ENCODE peak calls at places on chromosomes 3 and 15, in five cellular contexts. Z, E, L, J and B are unnamed samples.

GRCh38 chr3:78992830-78993229 is 775.0 kb downstream of the ROBO1 start:
- DNase-seq in J (no peak), Z (no peak), L (no peak), E (no peak), B (no peak)

GRCh38 chr3:124272611-124273151 is 280.8 kb upstream of the ROPN1 start:
- DNase-seq in E (no peak), J (peak), Z (peak), L (peak), B (no peak)

GRCh38 chr3:172210355-172210754 is 171.0 kb downstream of the FNDC3B start:
- DNase-seq in J (peak), L (no peak), E (no peak), Z (no peak), B (no peak)

GRCh38 chr3:72298201-72299155 is 513.5 kb upstream of the PROK2 start:
- DNase-seq in L (no peak), Z (no peak), J (no peak), E (no peak), B (no peak)

GRCh38 chr3:18609184-18609583 is 184.0 kb upstream of the SATB1 start:
- DNase-seq in L (no peak), Z (no peak), E (no peak), J (no peak), B (no peak)

GRCh38 chr15:49383266-49383665 is 39.8 kb upstream of the FGF7 start:
- DNase-seq in E (no peak), J (peak), L (no peak), Z (no peak), B (peak)

GRCh38 chr15:25930931-25931330 is 67.8 kb upstream of the ATP10A start:
- DNase-seq in J (no peak), Z (no peak), E (no peak), L (no peak), B (no peak)

GRCh38 chr15:60255390-60255789 is 142.4 kb downstream of the ANXA2 start:
- DNase-seq in E (no peak), Z (no peak), L (peak), J (no peak), B (no peak)

GRCh38 chr15:26864664-26865191 is 2.1 kb upstream of the GABRA5 start:
- DNase-seq in Z (no peak), L (peak), J (peak), E (no peak), B (no peak)

GRCh38 chr3:55357796-55358195 is 129.3 kb downstream of the WNT5A start:
- DNase-seq in L (no peak), J (no peak), Z (no peak), E (no peak), B (no peak)

GRCh38 chr15:77537006-77537405 is 95.7 kb downstream of the LINGO1 start:
- DNase-seq in J (no peak), L (no peak), Z (no peak), E (no peak), B (no peak)

GRCh38 chr15:67731112-67731761 is 94.1 kb upstream of the SKOR1 start:
- DNase-seq in Z (no peak), L (no peak), J (no peak), E (no peak), B (no peak)

GRCh38 chr15:37106490-37107001 is 6.2 kb upstream of the MEIS2 start:
- DNase-seq in E (peak), L (peak), Z (peak), J (peak), B (no peak)

GRCh38 chr3:123329636-123330340 is 119.1 kb downstream of the ADCY5 start:
- DNase-seq in J (no peak), L (no peak), Z (no peak), E (no peak), B (no peak)

GRCh38 chr3:12393894-12394293 is 90.4 kb upstream of the TSEN2 start:
- DNase-seq in E (no peak), L (no peak), J (peak), Z (no peak), B (peak)

GRCh38 chr15:69597061-69597592 is 144.5 kb downstream of the RPLP1 start:
- DNase-seq in Z (no peak), E (no peak), L (no peak), J (no peak), B (no peak)

GRCh38 chr3:17967953-17968352 is 225.5 kb upstream of the TBC1D5 start:
- DNase-seq in L (no peak), J (no peak), Z (no peak), E (no peak), B (no peak)

GRCh38 chr3:174168026-174168425 is 691.1 kb upstream of the NAALADL2 start:
- DNase-seq in E (no peak), Z (no peak), L (no peak), J (no peak), B (no peak)
- TF ChIP-seq CTCF in E (no peak), Z (no peak), L (no peak), J (no peak), B (no peak)

DNA sequence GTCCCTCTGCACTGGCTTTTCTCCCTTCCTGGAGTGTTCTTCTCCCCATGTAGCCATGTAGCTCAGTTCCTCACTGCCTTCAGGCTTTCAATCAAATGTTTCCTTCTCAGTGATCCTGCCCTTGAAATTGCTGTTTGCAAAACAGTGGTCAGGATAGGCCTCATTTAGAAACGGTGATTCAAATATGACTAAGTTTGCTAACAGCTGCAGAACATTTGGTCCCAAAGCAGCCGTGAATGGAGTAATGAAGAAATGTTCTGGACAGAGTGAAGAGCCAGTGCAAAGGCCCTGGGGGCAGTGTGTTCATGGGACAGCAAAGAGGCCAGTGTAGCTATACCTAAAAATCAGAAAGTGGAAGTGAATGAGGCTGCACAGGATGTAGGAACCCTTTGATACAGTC is 223.4 kb downstream of the FEZF2 start:
- DNase-seq in E (peak), L (no peak), J (peak), Z (no peak), B (peak)
- H3K27ac ChIP-seq in E (peak), L (no peak), J (no peak), Z (no peak), B (no peak)

DNA sequence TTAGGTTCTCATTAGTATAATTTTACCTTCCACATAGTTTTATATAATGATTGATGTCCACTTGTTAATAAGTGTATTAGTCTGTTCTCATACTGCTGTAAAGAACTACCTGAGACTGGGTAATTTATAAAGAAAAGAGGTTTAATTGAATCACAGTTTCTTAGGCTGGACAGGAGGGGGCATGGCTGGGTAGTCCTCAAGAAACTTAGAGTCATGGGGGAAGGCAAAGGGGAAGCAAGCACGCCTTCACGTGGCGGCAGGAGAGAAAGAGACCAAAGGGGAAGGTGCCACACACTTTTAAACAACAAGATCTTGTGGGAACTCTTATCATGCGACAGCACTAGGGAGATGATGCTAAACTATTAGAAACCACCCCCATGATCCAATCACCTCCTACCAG is 19.2 kb downstream of the DZIP3 start:
- DNase-seq in J (no peak), E (no peak), L (no peak), Z (no peak), B (no peak)
- TF ChIP-seq CTCF in J (no peak), E (no peak), L (no peak), Z (no peak), B (no peak)

GRCh38 chr3:108131795-108132134 is 40.9 kb upstream of the CD47 start:
- DNase-seq in J (no peak), Z (no peak), E (no peak), L (no peak), B (no peak)
- H3K27ac ChIP-seq in J (peak), Z (no peak), E (peak), L (peak), B (peak)

DNA sequence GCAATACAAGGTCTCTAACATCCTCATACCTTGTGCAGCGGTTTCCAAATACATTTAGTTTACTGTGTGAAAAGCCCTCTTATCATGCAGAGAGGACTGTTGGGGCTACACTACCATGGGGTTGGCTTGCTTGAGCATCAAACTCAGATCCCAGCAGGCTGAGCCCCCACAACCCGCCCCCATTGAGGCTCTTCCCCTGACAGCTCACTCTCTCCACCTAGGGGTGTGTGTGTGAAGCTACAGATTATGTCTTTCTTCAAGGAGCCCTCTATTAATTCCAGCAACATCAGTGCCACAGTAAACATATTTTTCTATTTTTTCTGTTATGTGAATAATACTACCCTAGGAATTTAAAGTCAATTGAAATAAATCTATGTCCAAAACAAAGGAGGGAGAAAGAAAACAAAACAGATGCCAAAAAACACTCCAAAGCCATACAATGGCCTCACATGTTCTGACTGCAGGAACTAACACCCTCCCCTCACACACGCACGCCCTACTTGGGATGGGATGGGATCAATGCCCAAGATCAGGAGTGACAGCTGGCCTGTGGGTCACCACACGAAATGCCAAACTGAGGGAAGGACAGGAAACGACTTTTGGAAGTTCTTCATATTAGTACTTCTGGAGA is 14.7 kb downstream of the TM4SF4 start:
- DNase-seq in E (no peak), Z (no peak), L (peak), J (no peak), B (no peak)
- TF ChIP-seq CTCF in E (peak), Z (no peak), L (peak), J (peak), B (peak)

DNA sequence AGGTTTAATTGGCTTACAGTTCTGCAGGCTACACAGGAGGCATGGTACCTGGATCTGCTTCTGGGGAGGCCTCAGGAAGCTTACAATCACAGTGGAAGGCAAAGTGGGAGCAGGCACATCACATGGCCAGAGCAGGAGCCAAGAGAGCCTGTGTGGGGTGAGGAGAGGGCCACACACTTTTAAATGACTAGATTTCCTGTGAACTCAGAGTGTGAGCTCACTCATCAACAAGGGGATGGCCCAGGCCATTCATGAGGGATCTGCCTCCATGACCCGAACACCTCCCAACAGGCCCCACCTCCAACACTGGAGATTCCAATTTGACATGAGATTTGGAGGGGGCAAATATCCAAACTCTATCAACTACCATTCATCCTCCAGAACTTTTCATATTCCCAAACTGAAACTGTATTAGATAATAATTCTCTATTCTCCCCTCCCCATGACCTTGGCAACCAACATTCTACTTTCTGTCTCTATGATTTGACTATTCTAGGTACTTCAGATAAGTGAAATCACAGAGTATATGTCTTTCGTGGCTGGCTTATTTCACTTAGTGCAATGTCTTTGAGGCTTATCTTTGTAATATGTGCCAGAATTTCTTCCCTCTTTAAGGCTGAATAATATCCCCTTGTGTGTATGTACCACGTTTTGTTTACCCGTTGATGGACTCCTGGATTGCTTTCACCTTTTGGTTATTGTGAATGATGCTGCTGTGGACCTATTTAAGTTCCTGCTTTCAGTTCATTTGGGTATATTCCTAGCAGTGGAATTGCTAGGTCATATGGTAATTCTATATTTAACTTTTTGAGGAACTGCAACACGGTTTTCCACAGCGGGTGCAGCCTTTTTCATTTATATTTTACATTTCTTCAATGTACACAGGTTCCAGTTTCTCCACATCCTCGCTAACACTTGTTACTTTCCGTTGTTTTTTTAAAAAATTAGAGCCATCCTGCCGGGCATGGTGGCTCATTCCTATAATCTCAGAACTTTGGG is 43.8 kb downstream of the TKT start:
- DNase-seq in Z (no peak), L (no peak), J (no peak), E (no peak), B (no peak)
- H3K27ac ChIP-seq in Z (no peak), L (no peak), J (no peak), E (no peak), B (no peak)

GRCh38 chr3:52002768-52003167 is 7.1 kb upstream of the RPL29 start:
- DNase-seq in E (peak), J (no peak), L (no peak), Z (no peak), B (no peak)

GRCh38 chr3:52004906-52005395 is 9.3 kb upstream of the RPL29 start:
- DNase-seq in E (no peak), Z (no peak), L (no peak), J (no peak), B (no peak)

GRCh38 chr3:52006017-52006819 is 10.5 kb upstream of the RPL29 start:
- DNase-seq in L (no peak), E (peak), J (no peak), Z (no peak), B (no peak)

GRCh38 chr3:52005571-52005986 is 9.9 kb upstream of the RPL29 start:
- DNase-seq in Z (peak), L (peak), J (peak), E (peak), B (peak)

GRCh38 chr3:52004158-52004787 is 8.6 kb upstream of the RPL29 start:
- DNase-seq in J (peak), L (peak), E (peak), Z (peak), B (no peak)
- TF ChIP-seq CTCF in J (peak), L (peak), E (peak), Z (peak), B (peak)